ENCODE peak calls at places on chromosomes 7 and 10, in seven cellular contexts. B, Y, D, N, U, I and F are unnamed samples. For H3K36me3, the result is how much of the 10 kb centered on the place peaks cover.

GRCh38 chr10:61662794-61663259 is at the start of gene CABCOCO1:
- DNase-seq in D (peak), I (peak), U (peak), N (peak), Y (no peak), B (peak), F (peak)

GRCh38 chr7:38020134-38020533 is 99.7 kb downstream of the EPDR1 start:
- DNase-seq in U (no peak), N (no peak), B (no peak), I (peak), D (peak), Y (no peak), F (no peak)

GRCh38 chr7:45884136-45884535 is 4.2 kb upstream of the IGFBP1 start:
- DNase-seq in Y (no peak), N (no peak), B (no peak), I (no peak), U (no peak), D (no peak), F (no peak)

GRCh38 chr10:91418417-91418816 is 8.3 kb downstream of the HECTD2 start:
- DNase-seq in U (no peak), N (no peak), I (no peak), B (no peak), D (no peak), Y (no peak), F (no peak)

GRCh38 chr7:25031432-25031831 is 51.5 kb upstream of the OSBPL3 start:
- DNase-seq in B (no peak), D (no peak), N (no peak), I (no peak), U (no peak), Y (no peak), F (no peak)

GRCh38 chr7:36165059-36165458 is 12.0 kb downstream of the EEPD1 start:
- DNase-seq in D (peak), U (no peak), I (no peak), Y (no peak), B (no peak), N (no peak), F (no peak)

GRCh38 chr10:104353325-104354048 is at the start of gene CFAP58:
- DNase-seq in U (peak), Y (peak), I (peak), D (peak), B (peak), N (peak), F (peak)

GRCh38 chr10:24239289-24239688 is 30.4 kb downstream of the KIAA1217 start:
- DNase-seq in B (no peak), I (no peak), N (no peak), U (no peak), Y (no peak), D (no peak), F (no peak)

GRCh38 chr10:104622598-104623209 is 18.4 kb upstream of the SORCS3 start:
- DNase-seq in N (peak), B (no peak), D (no peak), Y (no peak), U (no peak), I (no peak), F (no peak)

GRCh38 chr7:46179211-46179610 is 258.1 kb upstream of the IGFBP3 start:
- DNase-seq in D (no peak), B (no peak), N (no peak), Y (no peak), I (no peak), U (no peak), F (no peak)

GRCh38 chr7:21507627-21508343 is 35.1 kb upstream of the DNAH11 start:
- DNase-seq in U (no peak), Y (no peak), D (peak), B (peak), I (no peak), N (peak), F (no peak)

GRCh38 chr10:129581836-129582235 is 114.8 kb downstream of the MGMT start:
- DNase-seq in N (no peak), U (no peak), Y (no peak), B (no peak), I (no peak), D (no peak), F (no peak)

GRCh38 chr7:75840029-75840428 is 26.4 kb upstream of the CCL24 start:
- DNase-seq in I (no peak), D (no peak), U (no peak), B (no peak), Y (no peak), N (no peak), F (no peak)

DNA sequence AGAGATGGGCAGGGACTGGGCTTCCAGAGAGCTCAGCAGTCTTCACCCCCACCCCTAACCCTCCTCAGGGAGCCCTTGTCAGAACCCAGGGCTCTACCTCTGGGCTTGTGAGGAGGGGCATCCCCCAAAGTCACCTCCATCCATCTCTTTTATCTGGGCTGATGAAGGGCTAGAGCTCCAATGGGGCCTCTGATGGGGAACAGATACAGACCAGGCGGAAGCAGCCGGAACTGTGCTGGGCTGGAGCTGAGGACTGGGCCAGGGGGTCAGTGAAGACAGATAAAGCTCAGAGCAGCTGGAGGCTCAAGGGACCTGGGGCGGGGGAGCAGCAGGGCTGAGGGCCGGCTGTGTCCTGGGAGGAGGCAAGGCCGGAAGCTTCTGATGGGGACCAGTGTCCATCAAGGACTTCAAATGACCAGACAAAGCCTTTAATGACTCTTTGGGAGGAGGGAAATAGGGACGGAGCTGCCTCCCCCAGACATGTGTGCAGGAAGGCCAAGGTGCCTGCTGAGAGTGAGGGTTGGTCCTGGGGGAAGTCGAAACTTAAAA is 10.2 kb downstream of the KAZALD1 start:
- DNase-seq in D (no peak), I (no peak), Y (no peak), N (no peak), U (no peak), B (peak), F (no peak)
- TF ChIP-seq CTCF in D (no peak), I (no peak), Y (no peak), N (no peak), U (no peak), B (no peak), F (no peak)

GRCh38 chr7:150717821-150718420 is 1.5 kb downstream of the GIMAP1 start:
- DNase-seq in Y (no peak), B (no peak), U (no peak), D (no peak), I (no peak), N (no peak), F (no peak)

GRCh38 chr7:150723467-150723866 is 7.1 kb downstream of the GIMAP1 start:
- DNase-seq in U (no peak), Y (no peak), N (no peak), I (no peak), B (no peak), D (no peak), F (no peak)

GRCh38 chr7:150721970-150722373 is 5.6 kb downstream of the GIMAP1 start:
- DNase-seq in U (no peak), N (no peak), I (peak), B (no peak), Y (no peak), D (no peak), F (no peak)

GRCh38 chr7:150719960-150720891 is 3.8 kb downstream of the GIMAP1 start:
- DNase-seq in B (no peak), U (no peak), Y (no peak), D (no peak), N (no peak), I (no peak), F (no peak)

GRCh38 chr7:150722403-150723065 is 6.1 kb downstream of the GIMAP1 start:
- DNase-seq in I (no peak), D (no peak), Y (no peak), N (no peak), B (no peak), U (no peak), F (no peak)
- H3K36me3 ChIP-seq in I (under half), D (under half), Y (under half), N (under half), B (under half), U (under half), F (under half)

DNA sequence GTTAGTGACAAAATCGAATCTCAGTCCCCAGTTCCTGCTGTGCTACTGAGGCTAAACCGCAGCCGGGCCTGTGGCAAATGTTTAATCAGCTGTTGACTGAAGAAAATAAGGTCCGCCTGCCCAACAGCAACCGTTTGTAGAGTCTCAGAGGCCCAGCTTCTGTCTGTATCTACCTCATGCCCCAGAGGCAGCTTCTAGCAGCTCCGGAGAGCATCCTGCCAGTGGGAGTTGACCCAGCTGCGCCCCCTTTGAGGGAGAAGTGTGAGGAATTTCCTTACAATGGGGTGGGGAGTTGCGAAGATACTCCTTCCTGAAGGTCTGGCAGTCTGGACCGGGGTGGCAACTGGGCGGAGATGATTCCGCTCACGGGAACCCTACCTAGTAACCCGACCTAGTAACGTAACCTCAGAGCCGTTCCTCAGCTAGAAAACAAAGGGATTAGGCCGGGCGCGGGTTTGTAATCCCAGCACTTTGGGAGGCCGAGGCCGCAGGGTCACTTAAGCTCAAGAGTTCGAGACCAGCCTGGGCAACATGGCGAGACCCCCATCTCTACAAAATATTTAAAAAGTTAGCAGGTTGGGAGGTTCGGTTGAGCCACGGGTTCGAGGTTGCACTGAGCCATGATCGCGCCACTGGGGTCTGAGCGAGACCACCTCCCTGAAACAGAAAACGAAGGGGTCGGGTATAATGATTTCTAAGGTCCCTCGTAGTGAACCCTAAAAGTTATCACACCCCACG is 846 bp upstream of the ZNF775 start:
- DNase-seq in U (peak), Y (no peak), D (peak), I (peak), N (peak), B (peak), F (peak)
- TF ChIP-seq CTCF in U (no peak), Y (no peak), D (peak), I (no peak), N (no peak), B (no peak), F (no peak)

GRCh38 chr7:92560602-92561001 is 29.6 kb downstream of the FAM133B start:
- DNase-seq in Y (no peak), U (no peak), B (no peak), N (no peak), I (no peak), D (no peak), F (no peak)
- H3K36me3 ChIP-seq in Y (under half), U (under half), B (half or more), N (under half), I (under half), D (under half), F (half or more)